ENCODE peak calls at places on chromosomes 7 and 10, in four cellular contexts. P is IMR-90, Y is heart left ventricle, M is ovary. X is an unnamed sample. For H3K36me3, the result is how much of the 10 kb centered on the place peaks cover.

GRCh38 chr10:110993024-110993693 is 73.8 kb downstream of the SHOC2 start:
- DNase-seq in P (peak), M (no peak), Y (no peak), X (no peak)

GRCh38 chr7:96547371-96547811 is 162.3 kb downstream of the SEM1 start:
- DNase-seq in Y (no peak), M (no peak), P (no peak), X (no peak)

GRCh38 chr10:79139124-79139835 is 70.5 kb downstream of the ZMIZ1 start:
- DNase-seq in M (no peak), P (peak), Y (peak), X (peak)

GRCh38 chr10:184911-185310 is 49.7 kb downstream of the ZMYND11 start:
- DNase-seq in P (peak), Y (no peak), M (no peak), X (no peak)

GRCh38 chr10:46329690-46330016 is 42.9 kb downstream of the ANTXRL start:
- DNase-seq in P (no peak), M (no peak), Y (no peak), X (no peak)

GRCh38 chr7:15463801-15464761 is 97.7 kb downstream of the AGMO start:
- DNase-seq in P (peak), M (no peak), Y (peak), X (no peak)

GRCh38 chr10:22453948-22454347 is 108.7 kb downstream of the SPAG6 start:
- DNase-seq in M (no peak), P (no peak), Y (no peak), X (no peak)

GRCh38 chr10:43778571-43778970 is 129.9 kb upstream of the ZNF32 start:
- DNase-seq in P (no peak), M (no peak), Y (no peak), X (no peak)

GRCh38 chr7:19294629-19295028 is 149.4 kb upstream of the FERD3L start:
- DNase-seq in M (no peak), P (peak), Y (no peak), X (no peak)

GRCh38 chr10:124699471-124700292 is 44.5 kb downstream of the FAM53B start:
- DNase-seq in M (peak), P (no peak), Y (no peak), X (no peak)

GRCh38 chr10:7482992-7483391 is 72.2 kb upstream of the SFMBT2 start:
- DNase-seq in M (no peak), P (no peak), Y (no peak), X (no peak)

GRCh38 chr10:110475722-110476515 is 21.8 kb upstream of the DUSP5 start:
- DNase-seq in P (no peak), M (no peak), Y (no peak), X (no peak)

GRCh38 chr10:133231244-133231945 is 1.4 kb downstream of the UTF1 start:
- DNase-seq in Y (no peak), M (no peak), P (no peak), X (no peak)

GRCh38 chr10:63217120-63217605 is 84.0 kb downstream of the NRBF2 start:
- DNase-seq in P (peak), M (no peak), Y (no peak), X (no peak)

GRCh38 chr10:94524146-94524545 is 21.4 kb upstream of the HELLS start:
- DNase-seq in Y (no peak), P (peak), M (no peak), X (no peak)

GRCh38 chr10:96858706-96859050 is 26.6 kb downstream of the LCOR start:
- DNase-seq in M (no peak), P (no peak), Y (no peak), X (no peak)

GRCh38 chr7:18019562-18019961 is 8.1 kb downstream of the PRPS1L1 start:
- DNase-seq in M (no peak), P (peak), Y (no peak), X (no peak)

GRCh38 chr10:115772606-115773005 is 500.4 kb downstream of the GFRA1 start:
- DNase-seq in P (peak), Y (no peak), M (no peak), X (no peak)

GRCh38 chr10:27479016-27479415 is 25.1 kb upstream of the RAB18 start:
- DNase-seq in Y (no peak), M (no peak), P (no peak), X (no peak)

GRCh38 chr10:52568309-52568708 is 204.3 kb downstream of the MBL2 start:
- DNase-seq in M (no peak), P (peak), Y (no peak), X (no peak)

GRCh38 chr10:34633346-34633745 is 181.8 kb downstream of the PARD3 start:
- DNase-seq in M (no peak), Y (no peak), P (no peak), X (no peak)

GRCh38 chr7:155939350-155939749 is 127.1 kb upstream of the SHH start:
- DNase-seq in M (no peak), Y (no peak), P (no peak), X (no peak)

GRCh38 chr7:112174192-112174591 is 32.0 kb downstream of the DOCK4 start:
- DNase-seq in P (no peak), Y (no peak), M (no peak), X (no peak)

GRCh38 chr7:33706666-33707194 is 198.6 kb upstream of the BMPER start:
- DNase-seq in M (no peak), Y (no peak), P (no peak), X (no peak)

GRCh38 chr10:72260588-72261322 is 13.0 kb upstream of the DDIT4 start:
- DNase-seq in Y (peak), P (peak), M (peak), X (peak)

GRCh38 chr7:116546054-116546453 is 21.2 kb downstream of the CAV1 start:
- DNase-seq in P (no peak), Y (no peak), M (no peak), X (no peak)

GRCh38 chr10:110162749-110163148 is 44.7 kb upstream of the MXI1 start:
- DNase-seq in Y (no peak), M (no peak), P (no peak), X (peak)

GRCh38 chr7:82156168-82156567 is 287.4 kb downstream of the CACNA2D1 start:
- DNase-seq in Y (no peak), P (no peak), M (no peak), X (no peak)

GRCh38 chr10:68721673-68721963 is 579 bp downstream of the CCAR1 start:
- DNase-seq in P (no peak), M (no peak), Y (peak), X (no peak)

GRCh38 chr7:30460246-30460633 is 18.3 kb downstream of the NOD1 start:
- DNase-seq in Y (no peak), M (no peak), P (no peak), X (no peak)
- H3K4me3 ChIP-seq in Y (no peak), M (no peak), P (no peak), X (no peak)

GRCh38 chr10:17232276-17232987 is 4.4 kb downstream of the VIM start:
- DNase-seq in P (peak), M (no peak), Y (no peak), X (no peak)

GRCh38 chr10:17236468-17236886 is 8.4 kb downstream of the VIM start:
- DNase-seq in P (no peak), M (no peak), Y (no peak), X (no peak)

GRCh38 chr10:17235136-17235535 is 7.1 kb downstream of the VIM start:
- DNase-seq in P (no peak), Y (no peak), M (no peak), X (no peak)

GRCh38 chr10:17233534-17233933 is 5.5 kb downstream of the VIM start:
- DNase-seq in Y (no peak), M (peak), P (no peak), X (peak)

DNA sequence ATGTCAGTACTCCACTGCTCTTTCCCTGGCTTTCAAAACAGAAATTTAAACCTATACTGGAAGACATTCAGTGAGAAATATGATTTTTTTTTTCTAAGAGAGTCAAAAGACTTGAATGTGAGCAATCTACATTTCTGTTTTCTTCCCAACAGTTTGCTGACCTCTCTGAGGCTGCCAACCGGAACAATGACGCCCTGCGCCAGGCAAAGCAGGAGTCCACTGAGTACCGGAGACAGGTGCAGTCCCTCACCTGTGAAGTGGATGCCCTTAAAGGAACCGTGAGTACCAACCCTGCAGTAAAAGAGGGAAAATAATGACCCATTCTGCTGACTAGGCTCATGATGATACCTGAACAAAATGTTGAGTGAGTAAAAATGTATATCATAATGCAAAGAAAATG is 6.5 kb downstream of the VIM start:
- DNase-seq in Y (no peak), M (no peak), P (no peak), X (no peak)
- H3K36me3 ChIP-seq in Y (half or more), M (under half), P (half or more), X (under half)

GRCh38 chr7:30775992-30776391 is 4.8 kb downstream of the MINDY4 start:
- DNase-seq in M (no peak), P (no peak), Y (no peak), X (no peak)

GRCh38 chr7:30771859-30772429 is 727 bp downstream of the MINDY4 start:
- DNase-seq in M (no peak), P (no peak), Y (no peak), X (no peak)

GRCh38 chr7:30772984-30773383 is 1.8 kb downstream of the MINDY4 start:
- DNase-seq in M (no peak), Y (no peak), P (no peak), X (no peak)

GRCh38 chr7:30776971-30777370 is 5.8 kb downstream of the MINDY4 start:
- DNase-seq in Y (no peak), M (peak), P (no peak), X (no peak)

GRCh38 chr7:30770936-30771858 is at the start of gene MINDY4:
- DNase-seq in M (peak), P (peak), Y (peak), X (peak)
- TF ChIP-seq POLR2A in M (peak), P (no peak), Y (peak), X (peak)

GRCh38 chr7:30800785-30801252 is 29.6 kb downstream of the MINDY4 start:
- DNase-seq in M (peak), Y (peak), P (peak), X (peak)
- H3K4me3 ChIP-seq in M (no peak), Y (no peak), P (no peak), X (no peak)

GRCh38 chr7:106260136-106260561 is 24.6 kb downstream of the NAMPT start:
- DNase-seq in P (no peak), M (no peak), Y (no peak), X (no peak)

GRCh38 chr7:106265133-106265532 is 19.6 kb downstream of the NAMPT start:
- DNase-seq in Y (no peak), P (no peak), M (no peak), X (no peak)

GRCh38 chr7:106257752-106258151 is 27.0 kb downstream of the NAMPT start:
- DNase-seq in M (no peak), P (no peak), Y (no peak), X (no peak)

GRCh38 chr7:106258789-106259188 is 26.0 kb downstream of the NAMPT start:
- DNase-seq in P (no peak), M (no peak), Y (no peak), X (no peak)

GRCh38 chr7:106262268-106262881 is 22.4 kb downstream of the NAMPT start:
- DNase-seq in P (no peak), M (no peak), Y (no peak), X (no peak)
- H3K36me3 ChIP-seq in P (under half), M (under half), Y (half or more), X (half or more)

GRCh38 chr7:2629740-2630681 is 1.8 kb upstream of the TTYH3 start:
- DNase-seq in P (peak), Y (no peak), M (no peak), X (peak)

GRCh38 chr7:2633538-2634264 is 1.9 kb downstream of the TTYH3 start:
- DNase-seq in M (peak), P (peak), Y (peak), X (no peak)

GRCh38 chr7:2634265-2635145 is 2.7 kb downstream of the TTYH3 start:
- DNase-seq in Y (no peak), P (no peak), M (no peak), X (no peak)

GRCh38 chr7:2632717-2633537 is 1.1 kb downstream of the TTYH3 start:
- DNase-seq in M (peak), Y (peak), P (peak), X (peak)

DNA sequence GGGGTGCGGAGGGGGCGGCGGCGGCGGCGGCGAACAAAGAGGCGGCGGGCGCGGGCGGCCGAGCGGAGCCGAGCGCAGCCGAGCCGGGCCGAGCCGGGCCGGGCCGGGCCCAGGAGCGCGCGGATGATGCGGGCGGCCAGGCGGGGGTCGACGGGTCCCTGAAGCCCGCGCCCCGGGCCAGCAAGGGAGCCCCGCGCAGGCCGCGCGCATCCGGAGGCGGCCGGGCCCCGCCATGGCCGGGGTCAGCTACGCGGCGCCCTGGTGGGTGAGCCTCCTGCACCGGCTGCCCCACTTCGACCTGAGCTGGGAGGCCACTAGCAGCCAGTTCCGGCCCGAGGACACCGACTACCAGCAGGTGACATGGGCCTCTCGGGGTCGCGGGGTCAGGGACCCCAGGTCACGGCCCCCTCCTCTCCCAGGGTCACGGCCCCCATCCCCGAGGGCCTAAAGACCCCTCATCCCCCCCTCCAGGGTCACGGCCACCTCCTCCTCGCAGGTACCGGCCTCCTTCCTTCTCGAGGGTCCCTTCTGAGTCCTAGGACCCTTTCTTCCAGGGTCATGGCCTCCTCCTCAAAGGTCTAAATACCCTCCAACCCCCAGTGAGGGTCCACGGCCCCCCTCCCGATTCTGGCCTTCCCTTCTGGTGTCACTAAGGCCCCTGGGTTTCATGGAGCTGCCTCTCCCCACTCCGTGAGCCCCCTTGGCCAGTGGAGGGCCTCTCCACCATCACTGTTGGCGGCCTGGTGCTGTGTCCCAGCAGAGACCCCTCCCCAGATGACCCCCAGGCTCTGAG is at the start of gene TTYH3:
- DNase-seq in Y (no peak), P (no peak), M (peak), X (no peak)
- TF ChIP-seq POLR2A in Y (no peak), P (no peak), M (peak), X (no peak)

GRCh38 chr7:123538189-123538714 is 3.9 kb upstream of the IQUB start:
- DNase-seq in Y (no peak), P (peak), M (no peak), X (no peak)
- H3K4me3 ChIP-seq in Y (no peak), P (no peak), M (no peak), X (no peak)

GRCh38 chr10:104076743-104077160 is 8.9 kb downstream of the COL17A1 start:
- DNase-seq in M (peak), Y (peak), P (peak), X (peak)

GRCh38 chr10:104072786-104073185 is 12.9 kb downstream of the COL17A1 start:
- DNase-seq in Y (no peak), P (peak), M (no peak), X (no peak)

GRCh38 chr10:104069610-104070009 is 16.1 kb downstream of the COL17A1 start:
- DNase-seq in M (no peak), Y (no peak), P (no peak), X (peak)

GRCh38 chr10:104077282-104078151 is 8.2 kb downstream of the COL17A1 start:
- DNase-seq in Y (no peak), P (no peak), M (no peak), X (no peak)

DNA sequence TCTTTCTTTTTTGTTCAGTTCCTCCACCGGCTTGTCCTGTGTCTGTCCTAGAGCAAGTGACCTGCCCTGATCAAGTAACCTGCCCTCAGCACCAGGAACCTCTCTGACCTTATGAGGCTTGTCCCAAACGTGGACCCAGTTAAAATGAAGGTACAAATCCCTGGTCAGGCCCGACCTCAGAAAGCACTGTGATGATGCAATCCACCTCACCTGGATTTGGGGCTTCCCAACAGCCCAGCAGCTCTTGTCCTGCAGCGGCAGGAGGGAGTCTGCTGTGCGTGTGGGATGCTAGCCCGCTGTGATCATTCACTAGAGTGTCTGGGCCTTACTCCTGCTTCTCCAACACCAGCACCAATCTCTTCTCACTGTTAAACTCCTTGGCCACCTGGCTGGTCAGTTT is 11.2 kb downstream of the COL17A1 start:
- DNase-seq in M (no peak), P (no peak), Y (no peak), X (no peak)
- H3K36me3 ChIP-seq in M (under half), P (under half), Y (under half), X (under half)

GRCh38 chr7:29277436-29278215 is 83.1 kb downstream of the CHN2 start:
- DNase-seq in M (no peak), Y (no peak), P (no peak), X (no peak)
- TF ChIP-seq POLR2A in M (no peak), Y (no peak), P (no peak), X (no peak)